ENCODE peak calls at places on chromosomes 16 and 17, in nine cellular contexts. One of them, this sample, is unnamed.

GRCh38 chr16:3292604-3293003 is 9.3 kb downstream of the ZNF263 start:
- DNase-seq in effector memory CD4-positive, alpha-beta T cell: no peak
- DNase-seq in IMR-90: peak; percentile 77
- DNase-seq in uterus: no peak
- DNase-seq in transverse colon: no peak
- DNase-seq in fibroblast of lung: no peak
- DNase-seq in right lobe of liver: no peak
- DNase-seq in CD4-positive, alpha-beta T cell: no peak
- DNase-seq in CD8-positive, alpha-beta T cell: no peak
- DNase-seq in this sample: no peak

GRCh38 chr16:48330847-48331204 is 54.4 kb downstream of the SIAH1 start:
- DNase-seq in effector memory CD4-positive, alpha-beta T cell: no peak
- DNase-seq in IMR-90: no peak
- DNase-seq in uterus: no peak
- DNase-seq in transverse colon: no peak
- DNase-seq in fibroblast of lung: no peak
- DNase-seq in right lobe of liver: no peak
- DNase-seq in CD4-positive, alpha-beta T cell: no peak
- DNase-seq in CD8-positive, alpha-beta T cell: no peak
- DNase-seq in this sample: no peak

GRCh38 chr17:54172654-54173316 is 350.1 kb downstream of the KIF2B start:
- DNase-seq in effector memory CD4-positive, alpha-beta T cell: no peak
- DNase-seq in IMR-90: no peak
- DNase-seq in uterus: no peak
- DNase-seq in transverse colon: no peak
- DNase-seq in fibroblast of lung: peak; percentile 18
- DNase-seq in right lobe of liver: peak; percentile 46
- DNase-seq in CD4-positive, alpha-beta T cell: no peak
- DNase-seq in CD8-positive, alpha-beta T cell: no peak
- DNase-seq in this sample: no peak

GRCh38 chr17:14922421-14922820 is 342.7 kb downstream of the PMP22 start:
- DNase-seq in effector memory CD4-positive, alpha-beta T cell: no peak
- DNase-seq in IMR-90: no peak
- DNase-seq in uterus: no peak
- DNase-seq in transverse colon: no peak
- DNase-seq in fibroblast of lung: peak; percentile 51
- DNase-seq in right lobe of liver: no peak
- DNase-seq in CD4-positive, alpha-beta T cell: no peak
- DNase-seq in CD8-positive, alpha-beta T cell: no peak
- DNase-seq in this sample: no peak

GRCh38 chr16:30659507-30660423 is 1.5 kb downstream of the FBRS start:
- DNase-seq in effector memory CD4-positive, alpha-beta T cell: peak; percentile 37
- DNase-seq in IMR-90: no peak
- DNase-seq in uterus: peak; percentile 46
- DNase-seq in transverse colon: peak; percentile 46
- DNase-seq in fibroblast of lung: peak; percentile 5
- DNase-seq in right lobe of liver: no peak
- DNase-seq in CD4-positive, alpha-beta T cell: no peak
- DNase-seq in CD8-positive, alpha-beta T cell: peak; percentile 45
- DNase-seq in this sample: no peak

GRCh38 chr17:39543176-39543575 is 64.5 kb downstream of the NEUROD2 start:
- DNase-seq in effector memory CD4-positive, alpha-beta T cell: no peak
- DNase-seq in IMR-90: no peak
- DNase-seq in uterus: no peak
- DNase-seq in transverse colon: no peak
- DNase-seq in fibroblast of lung: no peak
- DNase-seq in right lobe of liver: no peak
- DNase-seq in CD4-positive, alpha-beta T cell: no peak
- DNase-seq in CD8-positive, alpha-beta T cell: no peak
- DNase-seq in this sample: no peak

GRCh38 chr16:14300631-14301149 is 229.6 kb downstream of the MRTFB start:
- DNase-seq in effector memory CD4-positive, alpha-beta T cell: no peak
- DNase-seq in IMR-90: peak; percentile 85
- DNase-seq in uterus: peak; percentile 63
- DNase-seq in transverse colon: peak; percentile 69
- DNase-seq in fibroblast of lung: peak; percentile 88
- DNase-seq in right lobe of liver: peak; percentile 79
- DNase-seq in CD4-positive, alpha-beta T cell: peak; percentile 15
- DNase-seq in CD8-positive, alpha-beta T cell: peak; percentile 32
- DNase-seq in this sample: peak; percentile 82

GRCh38 chr16:72987480-72987901 is 60.4 kb downstream of the ZFHX3 start:
- DNase-seq in effector memory CD4-positive, alpha-beta T cell: no peak
- DNase-seq in IMR-90: no peak
- DNase-seq in uterus: no peak
- DNase-seq in transverse colon: no peak
- DNase-seq in fibroblast of lung: no peak
- DNase-seq in right lobe of liver: no peak
- DNase-seq in CD4-positive, alpha-beta T cell: no peak
- DNase-seq in CD8-positive, alpha-beta T cell: no peak
- DNase-seq in this sample: no peak

GRCh38 chr17:49616546-49617205 is 41.0 kb downstream of the NXPH3 start:
- DNase-seq in effector memory CD4-positive, alpha-beta T cell: no peak
- DNase-seq in IMR-90: no peak
- DNase-seq in uterus: peak; percentile 80
- DNase-seq in transverse colon: peak; percentile 38
- DNase-seq in fibroblast of lung: peak; percentile 93
- DNase-seq in right lobe of liver: no peak
- DNase-seq in CD4-positive, alpha-beta T cell: no peak
- DNase-seq in CD8-positive, alpha-beta T cell: no peak
- DNase-seq in this sample: no peak

GRCh38 chr16:13873835-13874438 is 46.0 kb upstream of the ERCC4 start:
- DNase-seq in effector memory CD4-positive, alpha-beta T cell: no peak
- DNase-seq in IMR-90: peak; percentile 2
- DNase-seq in uterus: no peak
- DNase-seq in transverse colon: no peak
- DNase-seq in fibroblast of lung: peak; percentile 29
- DNase-seq in right lobe of liver: no peak
- DNase-seq in CD4-positive, alpha-beta T cell: no peak
- DNase-seq in CD8-positive, alpha-beta T cell: no peak
- DNase-seq in this sample: no peak

GRCh38 chr17:58351182-58351581 is 819 bp downstream of the SUPT4H1 start:
- DNase-seq in effector memory CD4-positive, alpha-beta T cell: no peak
- DNase-seq in IMR-90: no peak
- DNase-seq in uterus: no peak
- DNase-seq in transverse colon: no peak
- DNase-seq in fibroblast of lung: no peak
- DNase-seq in right lobe of liver: no peak
- DNase-seq in CD4-positive, alpha-beta T cell: no peak
- DNase-seq in CD8-positive, alpha-beta T cell: no peak
- DNase-seq in this sample: no peak

GRCh38 chr17:56009795-56010715 is 143.2 kb upstream of the ANKFN1 start:
- DNase-seq in effector memory CD4-positive, alpha-beta T cell: no peak
- DNase-seq in IMR-90: peak; percentile 9
- DNase-seq in uterus: no peak
- DNase-seq in transverse colon: no peak
- DNase-seq in fibroblast of lung: no peak
- DNase-seq in right lobe of liver: no peak
- DNase-seq in CD4-positive, alpha-beta T cell: no peak
- DNase-seq in CD8-positive, alpha-beta T cell: no peak
- DNase-seq in this sample: no peak

GRCh38 chr17:38605852-38606645 is at the start of gene SRCIN1:
- DNase-seq in effector memory CD4-positive, alpha-beta T cell: no peak
- DNase-seq in IMR-90: peak; percentile 2
- DNase-seq in uterus: peak; percentile 56
- DNase-seq in transverse colon: peak; percentile 74
- DNase-seq in fibroblast of lung: no peak
- DNase-seq in right lobe of liver: peak; percentile 73
- DNase-seq in CD4-positive, alpha-beta T cell: peak; percentile 11
- DNase-seq in CD8-positive, alpha-beta T cell: peak; percentile 32
- DNase-seq in this sample: no peak

GRCh38 chr17:13598353-13599167 is 3.2 kb downstream of the HS3ST3A1 start:
- DNase-seq in effector memory CD4-positive, alpha-beta T cell: no peak
- DNase-seq in IMR-90: no peak
- DNase-seq in uterus: no peak
- DNase-seq in transverse colon: no peak
- DNase-seq in fibroblast of lung: peak; percentile 58
- DNase-seq in right lobe of liver: no peak
- DNase-seq in CD4-positive, alpha-beta T cell: no peak
- DNase-seq in CD8-positive, alpha-beta T cell: no peak
- DNase-seq in this sample: no peak
- H3K27me3 ChIP-seq in effector memory CD4-positive, alpha-beta T cell: peaks cover 28% of the 10 kb centered on the region
- H3K27me3 ChIP-seq in IMR-90: no peaks in the 10 kb centered on the region
- H3K27me3 ChIP-seq in uterus: peaks cover 4% of the 10 kb centered on the region
- H3K27me3 ChIP-seq in transverse colon: peaks cover 71% of the 10 kb centered on the region
- H3K27me3 ChIP-seq in fibroblast of lung: no peaks in the 10 kb centered on the region
- H3K27me3 ChIP-seq in right lobe of liver: no peaks in the 10 kb centered on the region
- H3K27me3 ChIP-seq in CD4-positive, alpha-beta T cell: peaks cover 51% of the 10 kb centered on the region
- H3K27me3 ChIP-seq in CD8-positive, alpha-beta T cell: peaks cover 7% of the 10 kb centered on the region
- H3K27me3 ChIP-seq in this sample: peaks cover 8% of the 10 kb centered on the region

GRCh38 chr16:86495756-86496261 is 14.5 kb upstream of the FOXF1 start:
- DNase-seq in effector memory CD4-positive, alpha-beta T cell: no peak
- DNase-seq in IMR-90: no peak
- DNase-seq in uterus: no peak
- DNase-seq in transverse colon: no peak
- DNase-seq in fibroblast of lung: no peak
- DNase-seq in right lobe of liver: no peak
- DNase-seq in CD4-positive, alpha-beta T cell: no peak
- DNase-seq in CD8-positive, alpha-beta T cell: no peak
- DNase-seq in this sample: no peak

GRCh38 chr16:86494565-86495356 is 15.6 kb upstream of the FOXF1 start:
- DNase-seq in effector memory CD4-positive, alpha-beta T cell: no peak
- DNase-seq in IMR-90: no peak
- DNase-seq in uterus: no peak
- DNase-seq in transverse colon: no peak
- DNase-seq in fibroblast of lung: no peak
- DNase-seq in right lobe of liver: no peak
- DNase-seq in CD4-positive, alpha-beta T cell: no peak
- DNase-seq in CD8-positive, alpha-beta T cell: no peak
- DNase-seq in this sample: no peak

GRCh38 chr16:86496262-86496928 is 13.9 kb upstream of the FOXF1 start:
- DNase-seq in effector memory CD4-positive, alpha-beta T cell: no peak
- DNase-seq in IMR-90: no peak
- DNase-seq in uterus: no peak
- DNase-seq in transverse colon: no peak
- DNase-seq in fibroblast of lung: no peak
- DNase-seq in right lobe of liver: no peak
- DNase-seq in CD4-positive, alpha-beta T cell: no peak
- DNase-seq in CD8-positive, alpha-beta T cell: no peak
- DNase-seq in this sample: no peak

GRCh38 chr16:86494039-86494564 is 16.2 kb upstream of the FOXF1 start:
- DNase-seq in effector memory CD4-positive, alpha-beta T cell: no peak
- DNase-seq in IMR-90: no peak
- DNase-seq in uterus: no peak
- DNase-seq in transverse colon: no peak
- DNase-seq in fibroblast of lung: no peak
- DNase-seq in right lobe of liver: no peak
- DNase-seq in CD4-positive, alpha-beta T cell: no peak
- DNase-seq in CD8-positive, alpha-beta T cell: no peak
- DNase-seq in this sample: no peak

DNA sequence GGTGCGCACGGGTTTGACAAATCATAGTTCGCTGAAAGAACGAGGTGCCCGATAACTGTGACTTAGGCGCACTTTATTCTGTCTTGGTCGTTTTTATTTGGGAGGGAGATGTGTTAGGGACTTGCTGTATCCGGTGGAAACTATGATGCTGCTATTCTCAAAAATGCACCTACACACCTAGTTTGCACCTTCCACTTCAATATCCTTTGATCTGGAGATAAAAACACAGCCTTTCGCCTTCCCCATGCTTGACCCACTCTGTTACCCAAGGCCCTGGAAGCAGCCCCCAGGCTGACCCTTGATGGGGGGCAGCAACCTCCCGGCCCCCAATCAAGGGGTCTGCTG is 15.0 kb upstream of the FOXF1 start:
- DNase-seq in effector memory CD4-positive, alpha-beta T cell: no peak
- DNase-seq in IMR-90: no peak
- DNase-seq in uterus: no peak
- DNase-seq in transverse colon: no peak
- DNase-seq in fibroblast of lung: no peak
- DNase-seq in right lobe of liver: no peak
- DNase-seq in CD4-positive, alpha-beta T cell: no peak
- DNase-seq in CD8-positive, alpha-beta T cell: no peak
- DNase-seq in this sample: no peak
- H3K27me3 ChIP-seq in effector memory CD4-positive, alpha-beta T cell: peaks cover 39% of the 10 kb centered on the region
- H3K27me3 ChIP-seq in IMR-90: no peaks in the 10 kb centered on the region
- H3K27me3 ChIP-seq in uterus: peaks cover 12% of the 10 kb centered on the region
- H3K27me3 ChIP-seq in transverse colon: peaks cover 82% of the 10 kb centered on the region
- H3K27me3 ChIP-seq in fibroblast of lung: no peaks in the 10 kb centered on the region
- H3K27me3 ChIP-seq in right lobe of liver: no peaks in the 10 kb centered on the region
- H3K27me3 ChIP-seq in CD4-positive, alpha-beta T cell: peaks cover 87% of the 10 kb centered on the region
- H3K27me3 ChIP-seq in CD8-positive, alpha-beta T cell: peaks cover 15% of the 10 kb centered on the region
- H3K27me3 ChIP-seq in this sample: peaks cover 27% of the 10 kb centered on the region

DNA sequence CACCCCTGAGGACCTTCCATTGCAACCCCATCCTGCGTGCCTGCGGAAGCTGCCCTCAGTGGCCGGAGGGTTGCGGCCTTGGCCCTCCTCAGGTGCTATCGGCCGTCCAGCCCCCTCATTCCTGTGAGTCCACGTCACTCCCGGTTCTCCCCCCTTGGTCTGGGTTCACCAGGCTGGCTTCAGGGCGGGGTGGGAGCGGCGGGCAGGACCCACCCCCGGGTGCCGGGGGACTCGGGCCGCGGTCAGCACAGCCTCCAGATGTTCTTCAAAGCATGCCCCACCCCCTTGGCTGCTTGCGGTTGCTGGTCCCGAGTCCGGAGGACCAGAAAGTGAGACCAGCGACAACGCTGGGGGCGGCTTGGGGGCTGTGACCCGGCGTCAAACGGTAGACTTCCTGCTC is 4.4 kb downstream of the ZNF469 start:
- DNase-seq in effector memory CD4-positive, alpha-beta T cell: no peak
- DNase-seq in IMR-90: peak; percentile 50
- DNase-seq in uterus: no peak
- DNase-seq in transverse colon: no peak
- DNase-seq in fibroblast of lung: peak; percentile 42
- DNase-seq in right lobe of liver: no peak
- DNase-seq in CD4-positive, alpha-beta T cell: no peak
- DNase-seq in CD8-positive, alpha-beta T cell: no peak
- DNase-seq in this sample: no peak
- H3K27me3 ChIP-seq in effector memory CD4-positive, alpha-beta T cell: peaks cover 22% of the 10 kb centered on the region
- H3K27me3 ChIP-seq in IMR-90: no peaks in the 10 kb centered on the region
- H3K27me3 ChIP-seq in uterus: no peaks in the 10 kb centered on the region
- H3K27me3 ChIP-seq in transverse colon: peaks cover 47% of the 10 kb centered on the region
- H3K27me3 ChIP-seq in fibroblast of lung: no peaks in the 10 kb centered on the region
- H3K27me3 ChIP-seq in right lobe of liver: no peaks in the 10 kb centered on the region
- H3K27me3 ChIP-seq in CD4-positive, alpha-beta T cell: peaks cover 46% of the 10 kb centered on the region
- H3K27me3 ChIP-seq in CD8-positive, alpha-beta T cell: peaks cover 10% of the 10 kb centered on the region
- H3K27me3 ChIP-seq in this sample: no peaks in the 10 kb centered on the region

DNA sequence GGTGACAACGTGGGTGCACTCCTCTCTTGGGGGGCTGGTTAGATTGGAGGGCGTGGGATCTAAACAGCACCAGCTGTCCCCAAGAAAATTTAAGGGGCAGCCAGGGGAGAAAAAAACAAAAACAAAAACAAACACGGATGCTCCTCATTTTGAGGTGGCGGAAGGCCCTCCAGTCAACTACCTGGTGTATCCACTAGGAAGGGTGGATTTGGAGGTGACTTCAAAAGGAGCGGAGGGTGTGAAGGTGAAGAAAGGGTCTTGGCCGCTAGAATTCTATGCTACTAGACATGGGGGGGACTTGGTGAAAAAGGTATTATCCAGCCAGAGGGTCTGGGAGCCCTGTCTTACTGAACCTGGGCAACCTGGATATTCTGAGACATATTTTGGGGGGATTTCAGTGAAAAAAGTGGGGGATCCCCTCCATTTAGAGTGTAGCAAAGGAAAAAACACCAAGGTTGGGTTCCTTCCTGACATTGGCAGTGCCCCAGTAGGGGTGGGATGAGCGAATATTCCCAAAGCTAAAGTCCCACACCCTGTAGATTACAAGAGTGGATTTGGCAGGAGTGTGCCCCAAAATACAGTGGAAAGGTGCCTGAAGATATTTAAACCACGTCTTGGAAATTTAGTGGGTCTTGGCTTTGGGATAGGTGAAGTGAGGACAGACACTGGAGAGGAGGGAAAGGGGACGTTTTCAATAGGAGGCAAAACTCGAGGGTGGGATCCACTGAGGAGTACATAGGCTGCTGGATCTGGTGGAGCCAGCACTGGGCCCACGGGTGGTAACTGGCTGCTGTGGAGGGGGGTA is 454 bp upstream of the FGF11 start:
- DNase-seq in effector memory CD4-positive, alpha-beta T cell: no peak
- DNase-seq in IMR-90: no peak
- DNase-seq in uterus: no peak
- DNase-seq in transverse colon: no peak
- DNase-seq in fibroblast of lung: no peak
- DNase-seq in right lobe of liver: no peak
- DNase-seq in CD4-positive, alpha-beta T cell: no peak
- DNase-seq in CD8-positive, alpha-beta T cell: no peak
- DNase-seq in this sample: no peak
- H3K27me3 ChIP-seq in effector memory CD4-positive, alpha-beta T cell: peaks cover 31% of the 10 kb centered on the region
- H3K27me3 ChIP-seq in IMR-90: peaks cover 34% of the 10 kb centered on the region
- H3K27me3 ChIP-seq in uterus: peaks cover 23% of the 10 kb centered on the region
- H3K27me3 ChIP-seq in transverse colon: peaks cover 44% of the 10 kb centered on the region
- H3K27me3 ChIP-seq in fibroblast of lung: peaks cover 25% of the 10 kb centered on the region
- H3K27me3 ChIP-seq in right lobe of liver: no peaks in the 10 kb centered on the region
- H3K27me3 ChIP-seq in CD4-positive, alpha-beta T cell: peaks cover 55% of the 10 kb centered on the region
- H3K27me3 ChIP-seq in CD8-positive, alpha-beta T cell: peaks cover 6% of the 10 kb centered on the region
- H3K27me3 ChIP-seq in this sample: no peaks in the 10 kb centered on the region

This sample was measured in Panc1.